ENCODE peak calls at places on chromosomes 4 and X, in ten cellular contexts. R is activated CD8-positive, alpha-beta memory T cell treated with anti-CD3 and anti-CD28 coated beads, Interleukin-2, amount 50 U/mL, for 4 hours; G is CMK; B is RCC 7860; E is T-helper 1 cell; U is NCI-H1092; A is putamen; Q is RWPE1; Y is mammary epithelial cell; D is fibroblast of lung. W is an unnamed sample.
A peak's percentile ranks its signal among the peaks of the same experiment; 100 is the strongest.

GRCh38 chrX:139931646-139932076 is 1.2 kb downstream of the ATP11C start:
- DNase-seq in R (no peak), G (no peak), B (no peak), E (no peak), U (no peak), A (no peak), Q (no peak), Y (no peak), D (no peak), W (no peak)

GRCh38 chrX:110836982-110837381 is 41.4 kb upstream of the CHRDL1 start:
- DNase-seq in R (no peak), G (no peak), B (no peak), E (no peak), U (peak; percentile 16), A (no peak), Q (no peak), Y (no peak), D (no peak), W (no peak)

GRCh38 chrX:110665636-110666035 is 130.0 kb downstream of the CHRDL1 start:
- DNase-seq in R (no peak), G (no peak), B (no peak), E (no peak), U (no peak), A (no peak), Q (peak; percentile 26), Y (peak; percentile 9), D (peak; percentile 1), W (no peak)

GRCh38 chr4:15498356-15498755 is 28.7 kb downstream of the CC2D2A start:
- DNase-seq in R (no peak), G (no peak), B (no peak), E (no peak), U (no peak), A (no peak), Q (no peak), Y (no peak), D (no peak), W (no peak)

GRCh38 chr4:13920901-13921300 is 293.4 kb upstream of the BOD1L1 start:
- DNase-seq in R (no peak), G (no peak), B (peak; percentile 100), E (no peak), U (no peak), A (no peak), Q (peak; percentile 84), Y (peak; percentile 100), D (peak; percentile 99), W (no peak)

GRCh38 chr4:92163348-92163747 is 140.4 kb upstream of the GRID2 start:
- DNase-seq in R (no peak), G (no peak), B (no peak), E (no peak), U (no peak), A (no peak), Q (no peak), Y (peak; percentile 2), D (peak; percentile 8), W (no peak)

GRCh38 chrX:107861056-107861455 is 35.4 kb downstream of the MID2 start:
- DNase-seq in R (no peak), G (no peak), B (no peak), E (no peak), U (no peak), A (no peak), Q (no peak), Y (no peak), D (no peak), W (no peak)

GRCh38 chrX:6291444-6291843 is 62.8 kb upstream of the NLGN4X start:
- DNase-seq in R (no peak), G (no peak), B (no peak), E (no peak), U (no peak), A (no peak), Q (no peak), Y (no peak), D (no peak), W (no peak)

GRCh38 chr4:21046121-21046520 is 345.9 kb downstream of the PACRGL start:
- DNase-seq in R (no peak), G (no peak), B (no peak), E (no peak), U (no peak), A (no peak), Q (peak; percentile 2), Y (peak; percentile 6), D (no peak), W (no peak)

GRCh38 chr4:173526724-173527102 is 3.3 kb downstream of the HAND2 start:
- DNase-seq in R (no peak), G (no peak), B (no peak), E (no peak), U (no peak), A (no peak), Q (no peak), Y (no peak), D (no peak), W (no peak)